ENCODE peak calls at places on chromosomes 2 and 18, in seven cellular contexts. Y is left cardiac atrium, E is uterus, D is thyroid gland, A is bronchial epithelial cell, J is RPMI7951, W is cerebellar cortex. F is an unnamed sample.

GRCh38 chr2:68603059-68603458 is 40.3 kb upstream of the PROKR1 start:
- DNase-seq in Y (no peak), E (no peak), D (no peak), A (no peak), J (no peak), W (no peak), F (no peak)

GRCh38 chr2:9138507-9139085 is 68.0 kb upstream of the ASAP2 start:
- DNase-seq in Y (no peak), E (no peak), D (no peak), A (no peak), J (no peak), W (no peak), F (no peak)

GRCh38 chr2:63790491-63790890 is 51.2 kb upstream of the UGP2 start:
- DNase-seq in Y (no peak), E (no peak), D (no peak), A (no peak), J (peak), W (no peak), F (no peak)

GRCh38 chr2:32003791-32004190 is 7.0 kb downstream of the MEMO1 start:
- DNase-seq in Y (no peak), E (no peak), D (no peak), A (peak), J (no peak), W (no peak), F (no peak)

GRCh38 chr2:214808961-214809750 is at the start of gene BARD1:
- DNase-seq in Y (peak), E (peak), D (peak), A (peak), J (peak), W (peak), F (peak)

GRCh38 chr2:189147361-189147760 is 32.2 kb downstream of the COL5A2 start:
- DNase-seq in Y (no peak), E (no peak), D (no peak), A (peak), J (no peak), W (no peak), F (no peak)

GRCh38 chr2:9949992-9950520 is 1.4 kb upstream of the GRHL1 start:
- DNase-seq in Y (no peak), E (no peak), D (no peak), A (no peak), J (no peak), W (no peak), F (no peak)

GRCh38 chr2:109374548-109375130 is 239.1 kb downstream of the SEPTIN10 start:
- DNase-seq in Y (no peak), E (no peak), D (no peak), A (no peak), J (no peak), W (no peak), F (no peak)

GRCh38 chr2:65420712-65421431 is 11.5 kb downstream of the SPRED2 start:
- DNase-seq in Y (peak), E (no peak), D (peak), A (no peak), J (peak), W (no peak), F (peak)

GRCh38 chr2:81260320-81260719 is 955.8 kb upstream of the LRRTM1 start:
- DNase-seq in Y (no peak), E (no peak), D (no peak), A (peak), J (no peak), W (no peak), F (no peak)

GRCh38 chr2:219638217-219638947 is 11.0 kb downstream of the SLC4A3 start:
- DNase-seq in Y (peak), E (peak), D (no peak), A (no peak), J (no peak), W (no peak), F (no peak)

GRCh38 chr2:179264238-179265081 is at the start of gene SESTD1:
- DNase-seq in Y (peak), E (peak), D (peak), A (no peak), J (peak), W (peak), F (peak)

GRCh38 chr18:45617284-45617683 is 2.0 kb downstream of the SLC14A2 start:
- DNase-seq in Y (peak), E (peak), D (peak), A (peak), J (peak), W (no peak), F (peak)

GRCh38 chr2:24579053-24579803 is 88.2 kb downstream of the NCOA1 start:
- DNase-seq in Y (no peak), E (no peak), D (no peak), A (no peak), J (no peak), W (no peak), F (no peak)

GRCh38 chr2:64524604-64525322 is 635 bp downstream of the AFTPH start:
- DNase-seq in Y (peak), E (peak), D (peak), A (peak), J (no peak), W (peak), F (no peak)

GRCh38 chr2:179511105-179511504 is 246.5 kb upstream of the SESTD1 start:
- DNase-seq in Y (no peak), E (no peak), D (no peak), A (no peak), J (no peak), W (no peak), F (no peak)

GRCh38 chr2:12057436-12058166 is 311.2 kb downstream of the LPIN1 start:
- DNase-seq in Y (peak), E (peak), D (no peak), A (no peak), J (peak), W (no peak), F (peak)

GRCh38 chr2:238719641-238720040 is 128.2 kb upstream of the TWIST2 start:
- DNase-seq in Y (no peak), E (no peak), D (no peak), A (no peak), J (no peak), W (no peak), F (no peak)

GRCh38 chr2:113010088-113010487 is 4.8 kb downstream of the IL36A start:
- DNase-seq in Y (no peak), E (no peak), D (no peak), A (no peak), J (peak), W (no peak), F (no peak)

GRCh38 chr2:46329803-46330775 is 32.9 kb downstream of the EPAS1 start:
- DNase-seq in Y (no peak), E (no peak), D (no peak), A (peak), J (peak), W (no peak), F (no peak)

GRCh38 chr2:169661263-169661662 is 32.9 kb downstream of the CFAP210 start:
- DNase-seq in Y (no peak), E (no peak), D (no peak), A (no peak), J (no peak), W (no peak), F (no peak)

GRCh38 chr2:170525566-170525900 is 189.6 kb upstream of the SP5 start:
- DNase-seq in Y (peak), E (peak), D (peak), A (peak), J (peak), W (peak), F (peak)

GRCh38 chr2:235330775-235331438 is 162.9 kb upstream of the AGAP1 start:
- DNase-seq in Y (no peak), E (no peak), D (no peak), A (peak), J (peak), W (no peak), F (no peak)

GRCh38 chr2:77034460-77034859 is 487.7 kb downstream of the LRRTM4 start:
- DNase-seq in Y (no peak), E (no peak), D (no peak), A (peak), J (no peak), W (no peak), F (no peak)

GRCh38 chr18:34795070-34795740 is 85.1 kb downstream of the DTNA start:
- DNase-seq in Y (peak), E (no peak), D (peak), A (no peak), J (no peak), W (peak), F (no peak)

GRCh38 chr2:157662401-157662800 is 33.7 kb upstream of the ACVR1C start:
- DNase-seq in Y (no peak), E (no peak), D (no peak), A (peak), J (no peak), W (no peak), F (no peak)

GRCh38 chr2:100806550-100806949 is 13.4 kb upstream of the NPAS2 start:
- DNase-seq in Y (no peak), E (no peak), D (no peak), A (peak), J (no peak), W (no peak), F (no peak)

GRCh38 chr2:169011698-169012097 is 19.4 kb downstream of the ABCB11 start:
- DNase-seq in Y (no peak), E (no peak), D (no peak), A (no peak), J (no peak), W (no peak), F (no peak)

GRCh38 chr2:28993211-28993960 is 12.3 kb downstream of the TOGARAM2 start:
- DNase-seq in Y (no peak), E (no peak), D (peak), A (peak), J (no peak), W (no peak), F (no peak)

GRCh38 chr2:207075456-207075855 is 90.3 kb downstream of the KLF7 start:
- DNase-seq in Y (no peak), E (no peak), D (no peak), A (no peak), J (no peak), W (no peak), F (no peak)

GRCh38 chr18:22734812-22735627 is 198.1 kb upstream of the RBBP8 start:
- DNase-seq in Y (no peak), E (no peak), D (no peak), A (no peak), J (no peak), W (no peak), F (no peak)

GRCh38 chr2:204289066-204289465 is 256.2 kb upstream of the PARD3B start:
- DNase-seq in Y (no peak), E (no peak), D (no peak), A (no peak), J (no peak), W (no peak), F (no peak)

GRCh38 chr2:239462671-239463506 is 62.1 kb upstream of the HDAC4 start:
- DNase-seq in Y (peak), E (no peak), D (no peak), A (no peak), J (no peak), W (no peak), F (no peak)

GRCh38 chr2:88179228-88179679 is 9.1 kb downstream of the THNSL2 start:
- DNase-seq in Y (no peak), E (no peak), D (no peak), A (no peak), J (no peak), W (no peak), F (no peak)

F was measured in heart left ventricle.